ENCODE peak calls at places on chromosomes 16 and 17, in six cellular contexts. One of them, this sample, is unnamed. For H3K9me3, the result is how much of the 10 kb centered on the place peaks cover.

GRCh38 chr16:2724088-2724676 is 4.2 kb upstream of the PRSS27 start:
- DNase-seq in RWPE2: no peak
- DNase-seq in BE2C: no peak
- DNase-seq in effector memory CD4-positive, alpha-beta T cell: no peak
- DNase-seq in body of pancreas: no peak
- DNase-seq in sigmoid colon: no peak
- DNase-seq in this sample: no peak

GRCh38 chr17:43560461-43561427 is 14.6 kb upstream of the ETV4 start:
- DNase-seq in RWPE2: no peak
- DNase-seq in BE2C: no peak
- DNase-seq in effector memory CD4-positive, alpha-beta T cell: no peak
- DNase-seq in body of pancreas: no peak
- DNase-seq in sigmoid colon: no peak
- DNase-seq in this sample: no peak

GRCh38 chr17:40121191-40121885 is 433 bp upstream of the MSL1 start:
- DNase-seq in RWPE2: no peak
- DNase-seq in BE2C: peak
- DNase-seq in effector memory CD4-positive, alpha-beta T cell: no peak
- DNase-seq in body of pancreas: peak
- DNase-seq in sigmoid colon: peak
- DNase-seq in this sample: no peak

GRCh38 chr16:88541109-88541508 is 29.1 kb upstream of the ZC3H18 start:
- DNase-seq in RWPE2: peak
- DNase-seq in BE2C: no peak
- DNase-seq in effector memory CD4-positive, alpha-beta T cell: no peak
- DNase-seq in body of pancreas: peak
- DNase-seq in sigmoid colon: no peak
- DNase-seq in this sample: no peak

GRCh38 chr17:17902877-17903276 is 66.1 kb upstream of the SREBF1 start:
- DNase-seq in RWPE2: no peak
- DNase-seq in BE2C: no peak
- DNase-seq in effector memory CD4-positive, alpha-beta T cell: no peak
- DNase-seq in body of pancreas: no peak
- DNase-seq in sigmoid colon: no peak
- DNase-seq in this sample: no peak

GRCh38 chr17:67602974-67603373 is 114.8 kb upstream of the NOL11 start:
- DNase-seq in RWPE2: peak
- DNase-seq in BE2C: peak
- DNase-seq in effector memory CD4-positive, alpha-beta T cell: peak
- DNase-seq in body of pancreas: peak
- DNase-seq in sigmoid colon: no peak
- DNase-seq in this sample: no peak

GRCh38 chr16:89371386-89371785 is 119.0 kb downstream of the ANKRD11 start:
- DNase-seq in RWPE2: no peak
- DNase-seq in BE2C: no peak
- DNase-seq in effector memory CD4-positive, alpha-beta T cell: no peak
- DNase-seq in body of pancreas: no peak
- DNase-seq in sigmoid colon: no peak
- DNase-seq in this sample: no peak

GRCh38 chr17:1322469-1322868 is 43.0 kb downstream of the TRARG1 start:
- DNase-seq in RWPE2: no peak
- DNase-seq in BE2C: no peak
- DNase-seq in effector memory CD4-positive, alpha-beta T cell: no peak
- DNase-seq in body of pancreas: no peak
- DNase-seq in sigmoid colon: no peak
- DNase-seq in this sample: no peak

GRCh38 chr17:30241051-30241450 is 5.6 kb upstream of the SLC6A4 start:
- DNase-seq in RWPE2: no peak
- DNase-seq in BE2C: no peak
- DNase-seq in effector memory CD4-positive, alpha-beta T cell: no peak
- DNase-seq in body of pancreas: no peak
- DNase-seq in sigmoid colon: no peak
- DNase-seq in this sample: no peak

GRCh38 chr17:31596382-31597323 is 205.2 kb downstream of the RAB11FIP4 start:
- DNase-seq in RWPE2: peak
- DNase-seq in BE2C: peak
- DNase-seq in effector memory CD4-positive, alpha-beta T cell: no peak
- DNase-seq in body of pancreas: peak
- DNase-seq in sigmoid colon: peak
- DNase-seq in this sample: no peak

GRCh38 chr17:12391468-12391867 is 274.2 kb upstream of the MYOCD start:
- DNase-seq in RWPE2: no peak
- DNase-seq in BE2C: no peak
- DNase-seq in effector memory CD4-positive, alpha-beta T cell: no peak
- DNase-seq in body of pancreas: no peak
- DNase-seq in sigmoid colon: no peak
- DNase-seq in this sample: no peak

GRCh38 chr17:44651228-44651627 is 5.0 kb upstream of the MEIOC start:
- DNase-seq in RWPE2: no peak
- DNase-seq in BE2C: no peak
- DNase-seq in effector memory CD4-positive, alpha-beta T cell: no peak
- DNase-seq in body of pancreas: no peak
- DNase-seq in sigmoid colon: no peak
- DNase-seq in this sample: no peak

GRCh38 chr16:6267682-6268081 is 1065.0 kb upstream of the RBFOX1 start:
- DNase-seq in RWPE2: no peak
- DNase-seq in BE2C: no peak
- DNase-seq in effector memory CD4-positive, alpha-beta T cell: no peak
- DNase-seq in body of pancreas: no peak
- DNase-seq in sigmoid colon: no peak
- DNase-seq in this sample: no peak

GRCh38 chr16:6265956-6266355 is 1066.7 kb upstream of the RBFOX1 start:
- DNase-seq in RWPE2: no peak
- DNase-seq in BE2C: no peak
- DNase-seq in effector memory CD4-positive, alpha-beta T cell: no peak
- DNase-seq in body of pancreas: no peak
- DNase-seq in sigmoid colon: no peak
- DNase-seq in this sample: no peak

GRCh38 chr16:6266703-6267102 is 1065.9 kb upstream of the RBFOX1 start:
- DNase-seq in RWPE2: no peak
- DNase-seq in BE2C: no peak
- DNase-seq in effector memory CD4-positive, alpha-beta T cell: no peak
- DNase-seq in body of pancreas: no peak
- DNase-seq in sigmoid colon: no peak
- DNase-seq in this sample: no peak
- H3K9me3 ChIP-seq in RWPE2: under half
- H3K9me3 ChIP-seq in BE2C: under half
- H3K9me3 ChIP-seq in effector memory CD4-positive, alpha-beta T cell: under half
- H3K9me3 ChIP-seq in body of pancreas: under half
- H3K9me3 ChIP-seq in sigmoid colon: under half
- H3K9me3 ChIP-seq in this sample: under half

DNA sequence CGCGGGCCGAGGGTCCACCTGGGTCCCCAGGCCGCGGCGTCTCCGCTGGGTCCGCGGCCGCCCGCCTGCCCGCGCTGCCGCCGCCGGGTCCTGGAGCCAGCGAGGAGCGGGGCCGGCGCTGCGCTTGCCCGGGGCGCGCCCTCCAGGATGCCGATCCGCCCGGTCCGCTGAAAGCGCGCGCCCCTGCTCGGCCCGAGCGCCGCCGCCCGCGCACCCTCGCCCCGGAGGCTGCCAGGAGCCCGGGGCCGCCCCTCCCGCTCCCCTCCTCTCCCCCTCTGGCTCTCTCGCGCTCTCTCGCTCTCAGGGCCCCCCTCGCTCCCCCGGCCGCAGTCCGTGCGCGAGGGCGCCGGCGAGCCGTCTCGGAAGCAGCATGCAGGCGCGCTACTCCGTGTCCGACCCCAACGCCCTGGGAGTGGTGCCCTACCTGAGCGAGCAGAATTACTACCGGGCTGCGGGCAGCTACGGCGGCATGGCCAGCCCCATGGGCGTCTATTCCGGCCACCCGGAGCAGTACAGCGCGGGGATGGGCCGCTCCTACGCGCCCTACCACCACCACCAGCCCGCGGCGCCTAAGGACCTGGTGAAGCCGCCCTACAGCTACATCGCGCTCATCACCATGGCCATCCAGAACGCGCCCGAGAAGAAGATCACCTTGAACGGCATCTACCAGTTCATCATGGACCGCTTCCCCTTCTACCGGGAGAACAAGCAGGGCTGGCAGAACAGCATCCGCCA is 504 bp downstream of the FOXC2 start:
- DNase-seq in RWPE2: no peak
- DNase-seq in BE2C: no peak
- DNase-seq in effector memory CD4-positive, alpha-beta T cell: no peak
- DNase-seq in body of pancreas: no peak
- DNase-seq in sigmoid colon: no peak
- DNase-seq in this sample: no peak
- H3K9me3 ChIP-seq in RWPE2: under half
- H3K9me3 ChIP-seq in BE2C: under half
- H3K9me3 ChIP-seq in effector memory CD4-positive, alpha-beta T cell: under half
- H3K9me3 ChIP-seq in body of pancreas: under half
- H3K9me3 ChIP-seq in sigmoid colon: under half
- H3K9me3 ChIP-seq in this sample: under half

DNA sequence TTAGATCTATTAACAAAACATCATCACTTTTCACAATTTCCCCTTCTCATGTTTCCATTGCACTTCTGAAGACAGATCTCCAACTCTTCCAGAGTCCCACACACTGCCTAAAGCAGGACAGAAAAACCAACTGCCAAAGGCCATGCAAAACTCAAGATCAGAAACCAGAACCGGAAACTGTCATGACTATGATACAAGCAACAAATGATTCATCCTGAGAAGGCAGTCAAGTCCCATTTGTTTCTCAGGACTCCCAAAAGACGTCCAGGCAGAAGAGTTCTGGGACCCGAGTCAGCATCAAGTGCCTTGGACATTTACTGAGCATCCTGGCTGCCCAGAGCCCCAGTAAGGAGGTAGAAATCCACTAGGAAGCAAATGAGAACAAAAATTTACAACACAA is 38.8 kb downstream of the ERN1 start:
- DNase-seq in RWPE2: no peak
- DNase-seq in BE2C: no peak
- DNase-seq in effector memory CD4-positive, alpha-beta T cell: no peak
- DNase-seq in body of pancreas: no peak
- DNase-seq in sigmoid colon: no peak
- DNase-seq in this sample: no peak
- H3K9me3 ChIP-seq in RWPE2: under half
- H3K9me3 ChIP-seq in BE2C: under half
- H3K9me3 ChIP-seq in effector memory CD4-positive, alpha-beta T cell: under half
- H3K9me3 ChIP-seq in body of pancreas: under half
- H3K9me3 ChIP-seq in sigmoid colon: under half
- H3K9me3 ChIP-seq in this sample: under half

DNA sequence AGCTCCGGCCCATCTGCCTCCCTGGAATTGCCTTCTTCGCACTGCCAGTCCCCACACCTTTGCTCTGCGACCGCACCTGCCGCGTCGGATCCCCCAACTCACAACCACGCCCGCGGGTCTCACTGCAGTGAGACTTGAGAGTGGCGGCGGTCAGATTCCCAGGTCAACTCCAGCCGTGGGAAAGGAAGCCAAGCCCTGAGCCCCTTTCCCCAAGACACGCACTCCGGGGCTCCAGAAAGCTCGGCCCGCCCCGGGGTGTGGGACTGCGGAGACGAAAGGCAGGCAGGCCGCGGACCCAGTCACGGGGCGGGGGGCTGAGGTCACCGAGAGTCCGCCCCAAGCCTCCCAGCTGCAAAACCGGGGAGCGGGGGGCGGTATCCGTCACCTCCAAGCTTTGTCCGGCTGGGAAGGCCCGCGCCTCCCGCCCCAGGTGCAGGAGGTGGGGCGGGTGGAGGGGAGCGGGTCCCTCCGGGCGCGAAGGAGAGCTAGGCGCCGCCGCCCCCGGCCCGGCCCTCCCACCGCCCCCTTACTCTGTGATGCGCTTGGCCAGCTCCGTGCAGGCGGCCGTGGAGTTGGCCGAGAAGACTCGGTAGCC is 615 bp downstream of the PRPSAP1 start:
- DNase-seq in RWPE2: peak
- DNase-seq in BE2C: peak
- DNase-seq in effector memory CD4-positive, alpha-beta T cell: no peak
- DNase-seq in body of pancreas: peak
- DNase-seq in sigmoid colon: peak
- DNase-seq in this sample: no peak
- H3K9me3 ChIP-seq in RWPE2: under half
- H3K9me3 ChIP-seq in BE2C: under half
- H3K9me3 ChIP-seq in effector memory CD4-positive, alpha-beta T cell: under half
- H3K9me3 ChIP-seq in body of pancreas: under half
- H3K9me3 ChIP-seq in sigmoid colon: under half
- H3K9me3 ChIP-seq in this sample: under half

GRCh38 chr17:79510071-79510470 is 100.8 kb downstream of the RBFOX3 start:
- DNase-seq in RWPE2: no peak
- DNase-seq in BE2C: no peak
- DNase-seq in effector memory CD4-positive, alpha-beta T cell: no peak
- DNase-seq in body of pancreas: no peak
- DNase-seq in sigmoid colon: no peak
- DNase-seq in this sample: no peak

GRCh38 chr17:79509008-79509407 is 101.8 kb downstream of the RBFOX3 start:
- DNase-seq in RWPE2: no peak
- DNase-seq in BE2C: no peak
- DNase-seq in effector memory CD4-positive, alpha-beta T cell: no peak
- DNase-seq in body of pancreas: no peak
- DNase-seq in sigmoid colon: no peak
- DNase-seq in this sample: no peak

GRCh38 chr17:79511471-79511870 is 99.4 kb downstream of the RBFOX3 start:
- DNase-seq in RWPE2: no peak
- DNase-seq in BE2C: no peak
- DNase-seq in effector memory CD4-positive, alpha-beta T cell: no peak
- DNase-seq in body of pancreas: no peak
- DNase-seq in sigmoid colon: no peak
- DNase-seq in this sample: no peak

GRCh38 chr17:79508291-79508716 is 102.5 kb downstream of the RBFOX3 start:
- DNase-seq in RWPE2: no peak
- DNase-seq in BE2C: no peak
- DNase-seq in effector memory CD4-positive, alpha-beta T cell: no peak
- DNase-seq in body of pancreas: no peak
- DNase-seq in sigmoid colon: no peak
- DNase-seq in this sample: no peak

DNA sequence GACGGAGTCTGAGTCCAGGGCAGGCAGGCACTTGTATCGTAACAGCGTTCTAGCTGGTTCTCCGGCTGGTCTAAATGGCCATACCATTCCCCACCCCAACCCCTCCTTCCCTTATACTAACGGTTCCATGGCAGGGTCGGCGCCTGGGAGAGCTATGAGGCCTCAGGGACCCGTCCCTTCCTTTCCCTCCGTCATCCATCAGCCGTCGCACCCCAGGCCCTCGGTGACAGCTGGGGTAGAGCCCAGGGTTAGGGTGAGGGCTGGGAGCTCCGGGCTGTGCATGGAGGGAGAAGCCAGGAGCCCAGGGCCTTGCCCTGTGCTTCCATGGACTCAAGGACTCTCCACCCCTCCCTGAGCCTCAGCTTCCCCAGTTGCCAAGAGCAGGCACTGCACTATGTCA is 101.4 kb downstream of the RBFOX3 start:
- DNase-seq in RWPE2: no peak
- DNase-seq in BE2C: no peak
- DNase-seq in effector memory CD4-positive, alpha-beta T cell: no peak
- DNase-seq in body of pancreas: no peak
- DNase-seq in sigmoid colon: no peak
- DNase-seq in this sample: no peak
- H3K9me3 ChIP-seq in RWPE2: under half
- H3K9me3 ChIP-seq in BE2C: under half
- H3K9me3 ChIP-seq in effector memory CD4-positive, alpha-beta T cell: under half
- H3K9me3 ChIP-seq in body of pancreas: under half
- H3K9me3 ChIP-seq in sigmoid colon: under half
- H3K9me3 ChIP-seq in this sample: under half

GRCh38 chr16:35506018-35506897 is 2046.8 kb downstream of the TP53TG3F start:
- DNase-seq in RWPE2: no peak
- DNase-seq in BE2C: peak
- DNase-seq in effector memory CD4-positive, alpha-beta T cell: no peak
- DNase-seq in body of pancreas: no peak
- DNase-seq in sigmoid colon: no peak
- DNase-seq in this sample: no peak

GRCh38 chr16:35510701-35511100 is 2051.3 kb downstream of the TP53TG3F start:
- DNase-seq in RWPE2: no peak
- DNase-seq in BE2C: no peak
- DNase-seq in effector memory CD4-positive, alpha-beta T cell: no peak
- DNase-seq in body of pancreas: no peak
- DNase-seq in sigmoid colon: no peak
- DNase-seq in this sample: no peak

GRCh38 chr16:35506898-35507194 is 2047.4 kb downstream of the TP53TG3F start:
- DNase-seq in RWPE2: no peak
- DNase-seq in BE2C: no peak
- DNase-seq in effector memory CD4-positive, alpha-beta T cell: no peak
- DNase-seq in body of pancreas: no peak
- DNase-seq in sigmoid colon: no peak
- DNase-seq in this sample: no peak
- H3K9me3 ChIP-seq in RWPE2: under half
- H3K9me3 ChIP-seq in BE2C: under half
- H3K9me3 ChIP-seq in effector memory CD4-positive, alpha-beta T cell: under half
- H3K9me3 ChIP-seq in body of pancreas: under half
- H3K9me3 ChIP-seq in sigmoid colon: under half
- H3K9me3 ChIP-seq in this sample: under half